ENCODE peak calls at places on chromosome X, in seven cellular contexts. I, Z, V, G, E, M and Q are unnamed samples.

GRCh38 chrX:10173331-10173900 is 16.6 kb downstream of the CLCN4 start:
- DNase-seq in I (peak), Z (peak), V (peak), G (peak), E (no peak), M (peak), Q (peak)

GRCh38 chrX:2547746-2548145 is 47.0 kb upstream of the DHRSX start:
- DNase-seq in I (no peak), Z (no peak), V (no peak), G (no peak), E (no peak), M (no peak), Q (no peak)

GRCh38 chrX:129823115-129823514 is 20.6 kb downstream of the ZDHHC9 start:
- DNase-seq in I (no peak), Z (peak), V (peak), G (peak), E (peak), M (peak), Q (no peak)

GRCh38 chrX:46260502-46260901 is 284.7 kb downstream of the ZNF674 start:
- DNase-seq in I (no peak), Z (no peak), V (no peak), G (no peak), E (no peak), M (no peak), Q (no peak)

GRCh38 chrX:18424482-18425198 is 768 bp upstream of the CDKL5 start:
- DNase-seq in I (no peak), Z (peak), V (no peak), G (peak), E (peak), M (peak), Q (no peak)

GRCh38 chrX:54534271-54534670 is 4.3 kb downstream of the GNL3L start:
- DNase-seq in I (no peak), Z (no peak), V (no peak), G (no peak), E (no peak), M (no peak), Q (no peak)

GRCh38 chrX:12951590-12951965 is 23.3 kb upstream of the TMSB4X start:
- DNase-seq in I (no peak), Z (no peak), V (no peak), G (no peak), E (no peak), M (no peak), Q (no peak)

GRCh38 chrX:3516051-3516541 is 169.6 kb upstream of the MXRA5 start:
- DNase-seq in I (no peak), Z (peak), V (no peak), G (no peak), E (no peak), M (no peak), Q (no peak)

GRCh38 chrX:22674947-22675346 is 324.8 kb upstream of the DDX53 start:
- DNase-seq in I (no peak), Z (no peak), V (no peak), G (no peak), E (no peak), M (no peak), Q (no peak)

GRCh38 chrX:134661295-134661694 is 3.0 kb upstream of the PLAC1 start:
- DNase-seq in I (no peak), Z (no peak), V (no peak), G (no peak), E (no peak), M (no peak), Q (no peak)

GRCh38 chrX:132776486-132777210 is 181.8 kb downstream of the HS6ST2 start:
- DNase-seq in I (no peak), Z (no peak), V (no peak), G (no peak), E (no peak), M (no peak), Q (no peak)
- TF ChIP-seq CTCF in I (no peak), Z (no peak), V (no peak), G (no peak), E (no peak), M (no peak), Q (no peak)

GRCh38 chrX:149504226-149504914 is 736 bp downstream of the IDS start:
- DNase-seq in I (no peak), Z (peak), V (no peak), G (peak), E (peak), M (peak), Q (no peak)
- TF ChIP-seq CTCF in I (peak), Z (peak), V (no peak), G (peak), E (peak), M (no peak), Q (peak)

DNA sequence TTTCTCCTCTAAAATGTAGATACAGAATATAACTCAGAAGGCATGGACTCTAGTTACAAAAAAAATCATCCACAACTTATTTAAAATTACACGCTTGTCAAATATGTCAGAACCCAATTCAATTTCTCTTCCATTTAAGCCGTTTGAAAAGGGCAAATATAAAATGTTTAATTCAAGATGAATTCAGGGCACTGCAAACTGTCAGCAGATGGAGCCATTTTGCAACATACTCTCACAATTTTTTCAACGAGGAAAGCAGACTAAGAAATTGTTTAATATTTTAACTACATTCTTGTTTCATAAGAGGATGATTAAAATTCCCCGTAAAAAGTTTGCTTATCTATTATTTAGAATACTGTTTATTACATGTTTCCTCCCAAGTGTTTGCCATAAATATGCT is 321.3 kb upstream of the CPXCR1 start:
- DNase-seq in I (no peak), Z (peak), V (no peak), G (no peak), E (peak), M (no peak), Q (no peak)
- TF ChIP-seq CTCF in I (no peak), Z (no peak), V (no peak), G (no peak), E (peak), M (peak), Q (no peak)

DNA sequence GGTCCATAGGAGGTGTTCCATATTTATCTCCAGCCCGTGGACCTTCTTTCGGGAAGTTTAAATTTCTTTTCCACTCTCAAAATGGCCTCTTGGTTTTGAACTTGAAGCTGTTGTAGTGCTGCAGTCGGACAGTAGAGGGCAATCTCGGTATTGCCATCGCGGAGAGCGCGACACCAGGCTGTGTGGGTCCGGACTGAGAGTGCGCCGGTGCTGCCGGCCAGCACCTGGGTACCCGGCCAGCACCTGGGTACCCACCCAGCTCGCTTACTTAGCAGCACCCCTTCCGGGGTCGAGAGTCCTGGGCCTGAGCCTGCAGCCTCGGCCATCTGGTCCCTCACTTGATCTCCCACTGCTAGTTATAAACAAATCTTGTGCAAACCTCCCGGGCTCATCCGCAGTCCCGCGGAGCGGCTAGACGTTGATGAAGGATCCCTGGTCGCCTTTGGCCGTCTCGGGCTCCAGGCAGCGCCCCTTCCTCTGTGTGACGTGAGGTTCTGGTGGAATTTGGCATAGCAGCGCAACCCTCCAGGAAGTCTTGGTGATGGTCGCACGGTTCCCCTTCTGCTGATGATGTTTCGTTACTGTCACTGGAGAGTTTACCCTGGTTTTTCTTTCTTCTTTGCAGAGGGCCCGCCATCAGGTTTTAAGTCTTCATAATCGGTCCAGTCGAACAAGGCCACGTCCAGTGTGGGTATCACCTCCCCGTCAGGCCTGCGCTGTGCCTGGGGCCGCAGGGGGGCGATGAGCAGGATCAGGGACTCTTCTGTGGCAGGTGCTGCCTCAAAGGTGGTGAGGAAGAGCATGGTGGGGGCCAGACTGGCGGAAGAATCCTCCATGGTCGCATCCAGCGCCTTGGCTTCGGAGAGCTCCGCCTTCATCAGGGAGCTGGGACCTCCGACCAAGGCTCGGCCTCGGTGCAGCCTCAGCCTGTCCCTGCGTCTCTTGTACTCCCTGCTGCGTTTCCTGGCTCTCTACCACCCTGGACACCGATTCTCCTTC is 17.8 kb downstream of the FAM9A start:
- DNase-seq in I (no peak), Z (peak), V (no peak), G (peak), E (peak), M (peak), Q (no peak)
- TF ChIP-seq CTCF in I (peak), Z (peak), V (no peak), G (no peak), E (peak), M (no peak), Q (peak)